ENCODE peak calls at places on chromosomes 5 and 9, in six cellular contexts. S is PC-9, W is neural progenitor cell, U is H1, D is HepG2, B is mammary epithelial cell. K is an unnamed sample.
A peak's percentile ranks its signal among the peaks of the same experiment; 100 is the strongest.

GRCh38 chr9:124697326-124698200 is 73.5 kb downstream of the NR6A1 start:
- DNase-seq in B (peak; percentile 40), U (no peak), S (peak; percentile 81), W (no peak), D (no peak), K (peak; percentile 44)

GRCh38 chr5:86879086-86879485 is 261.3 kb downstream of the COX7C start:
- DNase-seq in D (no peak), B (no peak), U (no peak), W (no peak), S (no peak), K (no peak)

GRCh38 chr9:95742821-95743220 is 132.7 kb upstream of the ERCC6L2 start:
- DNase-seq in D (no peak), B (no peak), W (no peak), S (no peak), U (no peak), K (peak; percentile 11)

GRCh38 chr9:4828776-4829175 is 36.0 kb downstream of the RCL1 start:
- DNase-seq in W (no peak), B (no peak), U (no peak), S (no peak), D (peak; percentile 49), K (peak; percentile 79)

GRCh38 chr9:80867731-80868130 is 821.6 kb downstream of the TLE1 start:
- DNase-seq in B (peak; percentile 83), U (no peak), D (no peak), S (no peak), W (no peak), K (no peak)

GRCh38 chr5:34928267-34928666 is 1.1 kb upstream of the DNAJC21 start:
- DNase-seq in D (no peak), U (no peak), S (no peak), B (no peak), W (no peak), K (no peak)

GRCh38 chr9:38046669-38047300 is 22.2 kb downstream of the SHB start:
- DNase-seq in B (peak; percentile 88), S (peak; percentile 97), D (peak; percentile 78), U (no peak), W (no peak), K (peak; percentile 58)

GRCh38 chr5:161399996-161400562 is 146.4 kb downstream of the GABRB2 start:
- DNase-seq in W (no peak), S (no peak), U (no peak), D (no peak), B (no peak), K (no peak)

GRCh38 chr9:128246471-128246870 is 29.3 kb downstream of the GOLGA2 start:
- DNase-seq in W (no peak), D (no peak), U (no peak), B (no peak), S (no peak), K (no peak)

GRCh38 chr9:108543251-108543768 is 312.5 kb downstream of the ACTL7B start:
- DNase-seq in U (no peak), D (no peak), W (peak; percentile 74), S (peak; percentile 99), B (peak; percentile 99), K (no peak)

GRCh38 chr5:42143361-42143760 is 218.3 kb downstream of the FBXO4 start:
- DNase-seq in W (no peak), U (no peak), D (no peak), B (peak; percentile 6), S (no peak), K (no peak)

GRCh38 chr9:116800074-116800473 is 113.0 kb downstream of the TRIM32 start:
- DNase-seq in W (peak; percentile 61), S (no peak), D (no peak), B (no peak), U (no peak), K (no peak)

GRCh38 chr9:106717686-106718085 is 145.3 kb upstream of the ZNF462 start:
- DNase-seq in S (peak; percentile 60), B (peak; percentile 81), U (no peak), D (no peak), W (no peak), K (peak; percentile 12)

GRCh38 chr9:134641173-134641985 is at the start of gene COL5A1:
- DNase-seq in D (no peak), U (peak; percentile 92), W (peak; percentile 96), B (peak; percentile 86), S (no peak), K (peak; percentile 93)

GRCh38 chr5:77698920-77699319 is 60.4 kb upstream of the OTP start:
- DNase-seq in U (no peak), D (no peak), B (no peak), W (no peak), S (no peak), K (no peak)

GRCh38 chr9:108002296-108003056 is 512.9 kb upstream of the KLF4 start:
- DNase-seq in W (no peak), S (no peak), B (no peak), D (no peak), U (no peak), K (no peak)

GRCh38 chr5:171299228-171299627 is 9.8 kb upstream of the TLX3 start:
- DNase-seq in W (no peak), B (no peak), U (no peak), S (no peak), D (no peak), K (no peak)

GRCh38 chr9:15211160-15211993 is 95.6 kb downstream of the TTC39B start:
- DNase-seq in W (peak; percentile 79), D (peak; percentile 70), U (peak; percentile 74), S (peak; percentile 35), B (peak; percentile 52), K (peak; percentile 80)

GRCh38 chr5:33558489-33558888 is 117.7 kb downstream of the TARS1 start:
- DNase-seq in S (no peak), D (no peak), W (no peak), U (no peak), B (no peak), K (no peak)

GRCh38 chr9:37976714-37977477 is 73.0 kb upstream of the SLC25A51 start:
- DNase-seq in B (peak; percentile 79), S (no peak), U (no peak), W (no peak), D (no peak), K (no peak)

GRCh38 chr5:175285263-175285662 is 158.7 kb downstream of the DRD1 start:
- DNase-seq in W (no peak), S (peak; percentile 64), D (no peak), B (no peak), U (no peak), K (no peak)

GRCh38 chr5:175286981-175287380 is 157.0 kb downstream of the DRD1 start:
- DNase-seq in D (no peak), U (no peak), B (no peak), W (no peak), S (no peak), K (no peak)

GRCh38 chr5:175284806-175285205 is 159.2 kb downstream of the DRD1 start:
- DNase-seq in B (no peak), D (no peak), U (no peak), W (no peak), S (peak; percentile 43), K (no peak)

GRCh38 chr5:175288048-175288621 is 155.8 kb downstream of the DRD1 start:
- DNase-seq in U (no peak), S (peak; percentile 53), W (no peak), D (no peak), B (no peak), K (no peak)

DNA sequence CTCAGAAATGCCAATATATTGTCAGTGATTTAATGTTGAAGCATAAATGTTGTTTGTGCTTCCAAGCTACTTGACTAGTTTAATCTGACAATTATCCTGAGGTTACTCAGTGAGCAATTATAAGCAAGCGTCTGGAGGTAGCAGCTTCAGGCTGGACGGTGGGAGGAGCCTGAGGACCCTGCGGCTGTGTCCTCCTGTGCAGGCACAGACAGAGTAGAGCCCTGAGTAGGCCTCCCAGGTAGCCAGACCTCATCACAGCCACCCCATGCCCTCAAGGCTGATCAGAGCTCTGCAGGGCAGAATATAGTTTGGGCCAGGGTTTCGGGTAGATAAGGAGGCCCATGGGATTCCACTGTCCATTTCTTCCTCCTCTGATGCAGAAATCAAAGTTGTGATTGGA is 153.6 kb downstream of the DRD1 start:
- DNase-seq in W (no peak), D (no peak), U (no peak), B (no peak), S (no peak), K (no peak)
- TF ChIP-seq EZH2 in W (no peak), D (no peak), U (no peak), B (no peak), S (no peak), K (no peak)

GRCh38 chr5:88680253-88681132 is 202.5 kb downstream of the MEF2C start:
- DNase-seq in B (peak; percentile 35), W (peak; percentile 88), D (peak; percentile 13), S (no peak), U (peak; percentile 97), K (peak; percentile 37)
- TF ChIP-seq EZH2 in B (peak; percentile 88), W (peak; percentile 92), D (peak; percentile 57), S (no peak), U (peak; percentile 65), K (peak; percentile 63)

GRCh38 chr5:159465604-159466003 is 135.3 kb upstream of the IL12B start:
- DNase-seq in D (no peak), W (no peak), B (no peak), U (no peak), S (no peak), K (no peak)
- TF ChIP-seq EZH2 in D (no peak), W (no peak), B (no peak), U (no peak), S (no peak), K (no peak)

DNA sequence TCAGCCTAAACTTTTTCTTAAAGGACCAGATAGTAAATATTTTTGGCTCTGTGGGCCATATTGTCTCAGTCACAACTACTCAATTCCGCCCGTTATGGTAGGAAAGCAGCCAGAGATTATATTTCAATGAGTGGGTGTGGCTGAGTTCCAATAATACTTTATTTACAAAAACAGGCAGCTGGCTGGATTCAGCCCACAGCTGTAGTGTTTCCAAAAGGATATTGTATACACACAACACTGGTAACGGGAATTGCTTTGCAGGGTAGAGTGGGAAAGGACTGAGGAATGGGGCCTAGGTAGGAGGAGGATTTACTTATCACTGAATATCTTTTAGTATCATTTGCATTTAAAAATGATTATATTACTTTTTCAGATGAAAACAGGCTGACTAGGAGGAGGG is 21.0 kb downstream of the GCNT4 start:
- DNase-seq in D (no peak), U (no peak), W (no peak), B (no peak), S (no peak), K (no peak)
- TF ChIP-seq EZH2 in D (no peak), U (no peak), W (no peak), B (no peak), S (no peak), K (no peak)

GRCh38 chr5:132234684-132235062 is 7.0 kb upstream of the P4HA2 start:
- DNase-seq in S (no peak), U (no peak), D (no peak), B (no peak), W (no peak), K (no peak)
- TF ChIP-seq EZH2 in S (no peak), U (no peak), D (no peak), B (no peak), W (no peak), K (no peak)